ENCODE peak calls at places on chromosome 18, in nine cellular contexts. One of them, this sample, is unnamed.

GRCh38 chr18:13587001-13587400 is 139.4 kb downstream of the FAM210A start:
- DNase-seq in HFF-Myc: no peak
- DNase-seq in fibroblast of villous mesenchyme: no peak
- DNase-seq in epithelial cell of esophagus: no peak
- DNase-seq in bronchial epithelial cell: no peak
- DNase-seq in fibroblast of mammary gland: no peak
- DNase-seq in brain microvascular endothelial cell: no peak
- DNase-seq in HL-60: no peak
- DNase-seq in DND-41: no peak
- DNase-seq in this sample: no peak

GRCh38 chr18:9366126-9366714 is 31.6 kb downstream of the TWSG1 start:
- DNase-seq in fibroblast of mammary gland: peak
- DNase-seq in brain microvascular endothelial cell: peak
- DNase-seq in epithelial cell of esophagus: peak
- DNase-seq in DND-41: no peak
- DNase-seq in HFF-Myc: peak
- DNase-seq in HL-60: no peak
- DNase-seq in fibroblast of villous mesenchyme: peak
- DNase-seq in bronchial epithelial cell: peak
- DNase-seq in this sample: peak

GRCh38 chr18:58042826-58043362 is 1.1 kb upstream of the NEDD4L start:
- DNase-seq in HL-60: no peak
- DNase-seq in bronchial epithelial cell: peak
- DNase-seq in brain microvascular endothelial cell: no peak
- DNase-seq in fibroblast of villous mesenchyme: no peak
- DNase-seq in epithelial cell of esophagus: no peak
- DNase-seq in DND-41: no peak
- DNase-seq in fibroblast of mammary gland: no peak
- DNase-seq in HFF-Myc: no peak
- DNase-seq in this sample: no peak

GRCh38 chr18:39647627-39648502 is 2082.3 kb upstream of the CELF4 start:
- DNase-seq in fibroblast of villous mesenchyme: peak
- DNase-seq in fibroblast of mammary gland: peak
- DNase-seq in brain microvascular endothelial cell: peak
- DNase-seq in epithelial cell of esophagus: peak
- DNase-seq in HFF-Myc: peak
- DNase-seq in HL-60: no peak
- DNase-seq in DND-41: no peak
- DNase-seq in bronchial epithelial cell: peak
- DNase-seq in this sample: peak

GRCh38 chr18:8630546-8630945 is 21.3 kb downstream of the RAB12 start:
- DNase-seq in HFF-Myc: no peak
- DNase-seq in brain microvascular endothelial cell: no peak
- DNase-seq in HL-60: no peak
- DNase-seq in DND-41: no peak
- DNase-seq in bronchial epithelial cell: no peak
- DNase-seq in fibroblast of mammary gland: no peak
- DNase-seq in epithelial cell of esophagus: no peak
- DNase-seq in fibroblast of villous mesenchyme: no peak
- DNase-seq in this sample: no peak

GRCh38 chr18:43587538-43588153 is 310.4 kb upstream of the SYT4 start:
- DNase-seq in fibroblast of mammary gland: peak
- DNase-seq in DND-41: no peak
- DNase-seq in brain microvascular endothelial cell: peak
- DNase-seq in fibroblast of villous mesenchyme: peak
- DNase-seq in HFF-Myc: no peak
- DNase-seq in bronchial epithelial cell: peak
- DNase-seq in HL-60: no peak
- DNase-seq in epithelial cell of esophagus: peak
- DNase-seq in this sample: peak

GRCh38 chr18:9736445-9736844 is 28.3 kb downstream of the RAB31 start:
- DNase-seq in HFF-Myc: no peak
- DNase-seq in epithelial cell of esophagus: no peak
- DNase-seq in fibroblast of villous mesenchyme: no peak
- DNase-seq in DND-41: no peak
- DNase-seq in HL-60: no peak
- DNase-seq in brain microvascular endothelial cell: no peak
- DNase-seq in fibroblast of mammary gland: no peak
- DNase-seq in bronchial epithelial cell: no peak
- DNase-seq in this sample: no peak

GRCh38 chr18:43588838-43589237 is 311.5 kb upstream of the SYT4 start:
- DNase-seq in bronchial epithelial cell: no peak
- DNase-seq in HL-60: no peak
- DNase-seq in HFF-Myc: no peak
- DNase-seq in DND-41: no peak
- DNase-seq in fibroblast of mammary gland: no peak
- DNase-seq in epithelial cell of esophagus: no peak
- DNase-seq in brain microvascular endothelial cell: no peak
- DNase-seq in fibroblast of villous mesenchyme: no peak
- DNase-seq in this sample: no peak

GRCh38 chr18:12092398-12093229 is 1.0 kb upstream of the ANKRD62 start:
- DNase-seq in fibroblast of mammary gland: no peak
- DNase-seq in HFF-Myc: no peak
- DNase-seq in brain microvascular endothelial cell: no peak
- DNase-seq in fibroblast of villous mesenchyme: no peak
- DNase-seq in bronchial epithelial cell: no peak
- DNase-seq in HL-60: peak
- DNase-seq in DND-41: no peak
- DNase-seq in epithelial cell of esophagus: peak
- DNase-seq in this sample: peak

GRCh38 chr18:40056085-40056484 is 1898.9 kb upstream of the PIK3C3 start:
- DNase-seq in epithelial cell of esophagus: no peak
- DNase-seq in fibroblast of villous mesenchyme: no peak
- DNase-seq in fibroblast of mammary gland: peak
- DNase-seq in HFF-Myc: no peak
- DNase-seq in brain microvascular endothelial cell: no peak
- DNase-seq in bronchial epithelial cell: no peak
- DNase-seq in DND-41: no peak
- DNase-seq in HL-60: no peak
- DNase-seq in this sample: no peak

GRCh38 chr18:55275042-55275897 is 312.7 kb downstream of the TCF4 start:
- DNase-seq in fibroblast of mammary gland: peak
- DNase-seq in bronchial epithelial cell: peak
- DNase-seq in HFF-Myc: peak
- DNase-seq in fibroblast of villous mesenchyme: peak
- DNase-seq in brain microvascular endothelial cell: peak
- DNase-seq in HL-60: no peak
- DNase-seq in epithelial cell of esophagus: peak
- DNase-seq in DND-41: no peak
- DNase-seq in this sample: peak

GRCh38 chr18:74303936-74304335 is 11.7 kb upstream of the C18orf63 start:
- DNase-seq in fibroblast of villous mesenchyme: no peak
- DNase-seq in epithelial cell of esophagus: peak
- DNase-seq in brain microvascular endothelial cell: peak
- DNase-seq in HL-60: no peak
- DNase-seq in HFF-Myc: no peak
- DNase-seq in bronchial epithelial cell: peak
- DNase-seq in fibroblast of mammary gland: peak
- DNase-seq in DND-41: no peak
- DNase-seq in this sample: no peak

GRCh38 chr18:58911766-58912165 is 47.1 kb downstream of the ZNF532 start:
- DNase-seq in epithelial cell of esophagus: no peak
- DNase-seq in fibroblast of villous mesenchyme: peak
- DNase-seq in DND-41: no peak
- DNase-seq in HL-60: no peak
- DNase-seq in HFF-Myc: no peak
- DNase-seq in bronchial epithelial cell: no peak
- DNase-seq in fibroblast of mammary gland: peak
- DNase-seq in brain microvascular endothelial cell: peak
- DNase-seq in this sample: no peak

GRCh38 chr18:21571763-21572162 is 28.7 kb downstream of the ESCO1 start:
- DNase-seq in fibroblast of mammary gland: no peak
- DNase-seq in HFF-Myc: no peak
- DNase-seq in fibroblast of villous mesenchyme: no peak
- DNase-seq in epithelial cell of esophagus: no peak
- DNase-seq in brain microvascular endothelial cell: no peak
- DNase-seq in HL-60: no peak
- DNase-seq in bronchial epithelial cell: no peak
- DNase-seq in DND-41: no peak
- DNase-seq in this sample: no peak

GRCh38 chr18:61582205-61582710 is 249.0 kb downstream of the CDH20 start:
- DNase-seq in HL-60: no peak
- DNase-seq in brain microvascular endothelial cell: no peak
- DNase-seq in epithelial cell of esophagus: no peak
- DNase-seq in fibroblast of villous mesenchyme: no peak
- DNase-seq in bronchial epithelial cell: no peak
- DNase-seq in HFF-Myc: no peak
- DNase-seq in DND-41: no peak
- DNase-seq in fibroblast of mammary gland: no peak
- DNase-seq in this sample: no peak

GRCh38 chr18:48670751-48671560 is 132.1 kb downstream of the CTIF start:
- DNase-seq in HL-60: no peak
- DNase-seq in fibroblast of mammary gland: no peak
- DNase-seq in bronchial epithelial cell: no peak
- DNase-seq in brain microvascular endothelial cell: no peak
- DNase-seq in fibroblast of villous mesenchyme: no peak
- DNase-seq in epithelial cell of esophagus: no peak
- DNase-seq in DND-41: no peak
- DNase-seq in HFF-Myc: no peak
- DNase-seq in this sample: no peak

GRCh38 chr18:5058768-5059539 is 138.1 kb downstream of the AKAIN1 start:
- DNase-seq in HL-60: no peak
- DNase-seq in fibroblast of mammary gland: peak
- DNase-seq in bronchial epithelial cell: no peak
- DNase-seq in brain microvascular endothelial cell: no peak
- DNase-seq in HFF-Myc: no peak
- DNase-seq in epithelial cell of esophagus: no peak
- DNase-seq in fibroblast of villous mesenchyme: no peak
- DNase-seq in DND-41: peak
- DNase-seq in this sample: no peak

GRCh38 chr18:29892960-29893558 is 1149.5 kb downstream of the DSC3 start:
- DNase-seq in fibroblast of villous mesenchyme: peak
- DNase-seq in brain microvascular endothelial cell: no peak
- DNase-seq in DND-41: no peak
- DNase-seq in bronchial epithelial cell: peak
- DNase-seq in HFF-Myc: no peak
- DNase-seq in epithelial cell of esophagus: peak
- DNase-seq in HL-60: no peak
- DNase-seq in fibroblast of mammary gland: peak
- DNase-seq in this sample: peak
- TF ChIP-seq CTCF in fibroblast of villous mesenchyme: peak
- TF ChIP-seq CTCF in brain microvascular endothelial cell: peak
- TF ChIP-seq CTCF in DND-41: peak
- TF ChIP-seq CTCF in bronchial epithelial cell: peak
- TF ChIP-seq CTCF in HFF-Myc: peak
- TF ChIP-seq CTCF in epithelial cell of esophagus: peak
- TF ChIP-seq CTCF in HL-60: no peak
- TF ChIP-seq CTCF in fibroblast of mammary gland: peak
- TF ChIP-seq CTCF in this sample: peak

DNA sequence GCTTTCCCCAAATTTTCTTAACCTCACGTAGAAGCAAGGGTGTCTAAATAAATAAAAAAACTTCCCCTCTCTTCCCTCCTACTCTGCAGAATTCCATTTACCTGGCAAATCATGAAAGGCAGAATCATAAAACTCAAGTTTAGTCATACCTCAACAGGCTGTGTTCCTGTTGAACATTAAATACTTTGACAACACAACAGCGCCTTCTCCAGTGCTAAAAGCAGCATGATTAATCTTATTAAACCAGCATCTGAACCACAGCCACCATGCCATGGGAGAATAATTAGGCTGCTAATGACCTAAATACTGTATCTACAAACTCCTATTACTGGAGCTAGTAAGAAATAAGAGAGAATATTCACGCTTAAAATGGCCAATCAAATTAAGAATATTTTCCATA is 68.1 kb downstream of the CDH2 start:
- DNase-seq in fibroblast of villous mesenchyme: no peak
- DNase-seq in HL-60: no peak
- DNase-seq in epithelial cell of esophagus: peak
- DNase-seq in brain microvascular endothelial cell: no peak
- DNase-seq in fibroblast of mammary gland: peak
- DNase-seq in DND-41: no peak
- DNase-seq in HFF-Myc: no peak
- DNase-seq in bronchial epithelial cell: peak
- DNase-seq in this sample: peak
- TF ChIP-seq CTCF in fibroblast of villous mesenchyme: no peak
- TF ChIP-seq CTCF in HL-60: no peak
- TF ChIP-seq CTCF in epithelial cell of esophagus: peak
- TF ChIP-seq CTCF in brain microvascular endothelial cell: no peak
- TF ChIP-seq CTCF in fibroblast of mammary gland: no peak
- TF ChIP-seq CTCF in DND-41: peak
- TF ChIP-seq CTCF in HFF-Myc: no peak
- TF ChIP-seq CTCF in bronchial epithelial cell: no peak
- TF ChIP-seq CTCF in this sample: no peak

GRCh38 chr18:23618862-23619387 is 32.6 kb upstream of the NPC1 start:
- DNase-seq in epithelial cell of esophagus: no peak
- DNase-seq in HL-60: peak
- DNase-seq in HFF-Myc: no peak
- DNase-seq in bronchial epithelial cell: peak
- DNase-seq in DND-41: no peak
- DNase-seq in fibroblast of mammary gland: peak
- DNase-seq in brain microvascular endothelial cell: no peak
- DNase-seq in fibroblast of villous mesenchyme: no peak
- DNase-seq in this sample: no peak
- TF ChIP-seq CTCF in epithelial cell of esophagus: no peak
- TF ChIP-seq CTCF in HL-60: peak
- TF ChIP-seq CTCF in HFF-Myc: no peak
- TF ChIP-seq CTCF in bronchial epithelial cell: peak
- TF ChIP-seq CTCF in DND-41: no peak
- TF ChIP-seq CTCF in fibroblast of mammary gland: no peak
- TF ChIP-seq CTCF in brain microvascular endothelial cell: peak
- TF ChIP-seq CTCF in fibroblast of villous mesenchyme: no peak
- TF ChIP-seq CTCF in this sample: no peak

DNA sequence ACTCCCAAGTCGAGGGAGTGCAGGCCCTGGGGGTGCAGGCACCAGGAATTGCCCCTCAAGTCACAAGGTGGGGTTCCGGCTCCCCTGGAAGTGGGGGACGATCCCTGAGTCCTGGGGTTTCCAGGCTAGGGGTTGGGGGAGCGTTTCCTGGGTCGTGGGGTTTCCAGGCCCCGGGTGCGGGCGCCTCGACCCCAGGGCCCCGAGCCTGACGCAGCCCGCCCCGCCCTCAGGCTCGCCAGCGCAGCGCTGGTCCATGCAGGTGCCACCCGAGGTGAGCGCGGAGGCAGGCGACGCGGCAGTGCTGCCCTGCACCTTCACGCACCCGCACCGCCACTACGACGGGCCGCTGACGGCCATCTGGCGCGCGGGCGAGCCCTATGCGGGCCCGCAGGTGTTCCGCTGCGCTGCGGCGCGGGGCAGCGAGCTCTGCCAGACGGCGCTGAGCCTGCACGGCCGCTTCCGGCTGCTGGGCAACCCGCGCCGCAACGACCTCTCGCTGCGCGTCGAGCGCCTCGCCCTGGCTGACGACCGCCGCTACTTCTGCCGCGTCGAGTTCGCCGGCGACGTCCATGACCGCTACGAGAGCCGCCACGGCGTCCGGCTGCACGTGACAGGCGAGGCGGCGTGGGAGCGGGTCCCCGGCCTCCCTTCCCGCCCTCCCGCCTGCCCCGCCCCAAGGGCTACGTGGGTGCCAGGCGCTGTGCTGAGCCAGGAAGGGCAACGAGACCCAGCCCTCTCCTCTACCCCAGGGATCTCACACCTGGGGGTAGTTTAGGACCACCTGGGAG is 12.0 kb downstream of the SIGLEC15 start:
- DNase-seq in bronchial epithelial cell: peak
- DNase-seq in DND-41: no peak
- DNase-seq in epithelial cell of esophagus: peak
- DNase-seq in HFF-Myc: no peak
- DNase-seq in HL-60: peak
- DNase-seq in fibroblast of villous mesenchyme: peak
- DNase-seq in brain microvascular endothelial cell: no peak
- DNase-seq in fibroblast of mammary gland: peak
- DNase-seq in this sample: no peak
- TF ChIP-seq CTCF in bronchial epithelial cell: peak
- TF ChIP-seq CTCF in DND-41: no peak
- TF ChIP-seq CTCF in epithelial cell of esophagus: no peak
- TF ChIP-seq CTCF in HFF-Myc: peak
- TF ChIP-seq CTCF in HL-60: no peak
- TF ChIP-seq CTCF in fibroblast of villous mesenchyme: peak
- TF ChIP-seq CTCF in brain microvascular endothelial cell: no peak
- TF ChIP-seq CTCF in fibroblast of mammary gland: no peak
- TF ChIP-seq CTCF in this sample: no peak